ENCODE peak calls at places on chromosomes 16 and 17, in seven cellular contexts. One of them, this sample, is unnamed.
A peak's percentile ranks its signal among the peaks of the same experiment; 100 is the strongest.

GRCh38 chr17:82235775-82236141 is 6.9 kb downstream of the SLC16A3 start:
- DNase-seq in AG09319: no peak
- DNase-seq in mucosa of descending colon: peak; percentile 11
- DNase-seq in pancreas: peak; percentile 46
- DNase-seq in HCT116: no peak
- DNase-seq in CD8-positive, alpha-beta T cell: no peak
- DNase-seq in hepatocyte: peak; percentile 63
- DNase-seq in this sample: no peak

GRCh38 chr16:56362057-56362655 is 63.2 kb downstream of the AMFR start:
- DNase-seq in AG09319: no peak
- DNase-seq in mucosa of descending colon: no peak
- DNase-seq in pancreas: no peak
- DNase-seq in HCT116: no peak
- DNase-seq in CD8-positive, alpha-beta T cell: no peak
- DNase-seq in hepatocyte: no peak
- DNase-seq in this sample: no peak

GRCh38 chr17:39828443-39828842 is 35.7 kb downstream of the IKZF3 start:
- DNase-seq in AG09319: no peak
- DNase-seq in mucosa of descending colon: no peak
- DNase-seq in pancreas: no peak
- DNase-seq in HCT116: no peak
- DNase-seq in CD8-positive, alpha-beta T cell: no peak
- DNase-seq in hepatocyte: peak; percentile 17
- DNase-seq in this sample: no peak

GRCh38 chr16:81457326-81458133 is 12.9 kb downstream of the CMIP start:
- DNase-seq in AG09319: peak; percentile 16
- DNase-seq in mucosa of descending colon: no peak
- DNase-seq in pancreas: no peak
- DNase-seq in HCT116: peak; percentile 16
- DNase-seq in CD8-positive, alpha-beta T cell: no peak
- DNase-seq in hepatocyte: peak; percentile 75
- DNase-seq in this sample: peak; percentile 75

GRCh38 chr17:1299729-1300579 is 20.5 kb downstream of the TRARG1 start:
- DNase-seq in AG09319: no peak
- DNase-seq in mucosa of descending colon: no peak
- DNase-seq in pancreas: no peak
- DNase-seq in HCT116: no peak
- DNase-seq in CD8-positive, alpha-beta T cell: no peak
- DNase-seq in hepatocyte: no peak
- DNase-seq in this sample: no peak

GRCh38 chr17:69743091-69743490 is 328.6 kb downstream of the MAP2K6 start:
- DNase-seq in AG09319: no peak
- DNase-seq in mucosa of descending colon: no peak
- DNase-seq in pancreas: no peak
- DNase-seq in HCT116: no peak
- DNase-seq in CD8-positive, alpha-beta T cell: no peak
- DNase-seq in hepatocyte: no peak
- DNase-seq in this sample: no peak

GRCh38 chr16:54927125-54928015 is 3.3 kb upstream of the IRX5 start:
- DNase-seq in AG09319: no peak
- DNase-seq in mucosa of descending colon: no peak
- DNase-seq in pancreas: no peak
- DNase-seq in HCT116: no peak
- DNase-seq in CD8-positive, alpha-beta T cell: no peak
- DNase-seq in hepatocyte: no peak
- DNase-seq in this sample: no peak

GRCh38 chr16:87437911-87438610 is 45.9 kb downstream of the MAP1LC3B start:
- DNase-seq in AG09319: no peak
- DNase-seq in mucosa of descending colon: no peak
- DNase-seq in pancreas: no peak
- DNase-seq in HCT116: no peak
- DNase-seq in CD8-positive, alpha-beta T cell: no peak
- DNase-seq in hepatocyte: no peak
- DNase-seq in this sample: no peak

GRCh38 chr17:62718420-62718819 is 89.7 kb downstream of the MARCHF10 start:
- DNase-seq in AG09319: no peak
- DNase-seq in mucosa of descending colon: no peak
- DNase-seq in pancreas: no peak
- DNase-seq in HCT116: no peak
- DNase-seq in CD8-positive, alpha-beta T cell: no peak
- DNase-seq in hepatocyte: peak; percentile 46
- DNase-seq in this sample: no peak

GRCh38 chr16:1082952-1083675 is 10.6 kb downstream of the SSTR5 start:
- DNase-seq in AG09319: no peak
- DNase-seq in mucosa of descending colon: no peak
- DNase-seq in pancreas: no peak
- DNase-seq in HCT116: no peak
- DNase-seq in CD8-positive, alpha-beta T cell: no peak
- DNase-seq in hepatocyte: no peak
- DNase-seq in this sample: no peak

GRCh38 chr16:86891121-86891520 is 312.8 kb downstream of the FOXL1 start:
- DNase-seq in AG09319: no peak
- DNase-seq in mucosa of descending colon: no peak
- DNase-seq in pancreas: no peak
- DNase-seq in HCT116: no peak
- DNase-seq in CD8-positive, alpha-beta T cell: no peak
- DNase-seq in hepatocyte: no peak
- DNase-seq in this sample: no peak

GRCh38 chr17:34644941-34645550 is 65.7 kb downstream of the TMEM132E start:
- DNase-seq in AG09319: no peak
- DNase-seq in mucosa of descending colon: no peak
- DNase-seq in pancreas: no peak
- DNase-seq in HCT116: no peak
- DNase-seq in CD8-positive, alpha-beta T cell: no peak
- DNase-seq in hepatocyte: no peak
- DNase-seq in this sample: no peak

GRCh38 chr17:29379084-29379811 is 10.9 kb upstream of the TAOK1 start:
- DNase-seq in AG09319: no peak
- DNase-seq in mucosa of descending colon: peak; percentile 59
- DNase-seq in pancreas: no peak
- DNase-seq in HCT116: no peak
- DNase-seq in CD8-positive, alpha-beta T cell: no peak
- DNase-seq in hepatocyte: no peak
- DNase-seq in this sample: no peak

GRCh38 chr17:77285594-77286390 is 145.0 kb downstream of the SEC14L1 start:
- DNase-seq in AG09319: no peak
- DNase-seq in mucosa of descending colon: peak; percentile 72
- DNase-seq in pancreas: peak; percentile 58
- DNase-seq in HCT116: no peak
- DNase-seq in CD8-positive, alpha-beta T cell: no peak
- DNase-seq in hepatocyte: peak; percentile 75
- DNase-seq in this sample: peak; percentile 72

GRCh38 chr16:30421010-30421409 is 8.8 kb downstream of the DCTPP1 start:
- DNase-seq in AG09319: no peak
- DNase-seq in mucosa of descending colon: no peak
- DNase-seq in pancreas: no peak
- DNase-seq in HCT116: no peak
- DNase-seq in CD8-positive, alpha-beta T cell: no peak
- DNase-seq in hepatocyte: no peak
- DNase-seq in this sample: no peak

GRCh38 chr16:57562066-57562465 is 19.6 kb downstream of the ADGRG5 start:
- DNase-seq in AG09319: no peak
- DNase-seq in mucosa of descending colon: no peak
- DNase-seq in pancreas: no peak
- DNase-seq in HCT116: no peak
- DNase-seq in CD8-positive, alpha-beta T cell: no peak
- DNase-seq in hepatocyte: no peak
- DNase-seq in this sample: no peak

GRCh38 chr16:51881731-51882130 is 665.2 kb downstream of the TOX3 start:
- DNase-seq in AG09319: no peak
- DNase-seq in mucosa of descending colon: no peak
- DNase-seq in pancreas: no peak
- DNase-seq in HCT116: no peak
- DNase-seq in CD8-positive, alpha-beta T cell: no peak
- DNase-seq in hepatocyte: no peak
- DNase-seq in this sample: no peak

GRCh38 chr17:64155751-64156544 is 26.0 kb upstream of the ERN1 start:
- DNase-seq in AG09319: no peak
- DNase-seq in mucosa of descending colon: peak; percentile 32
- DNase-seq in pancreas: peak; percentile 57
- DNase-seq in HCT116: no peak
- DNase-seq in CD8-positive, alpha-beta T cell: no peak
- DNase-seq in hepatocyte: no peak
- DNase-seq in this sample: no peak

GRCh38 chr16:25690563-25691143 is 1.1 kb upstream of the HS3ST4 start:
- DNase-seq in AG09319: no peak
- DNase-seq in mucosa of descending colon: no peak
- DNase-seq in pancreas: no peak
- DNase-seq in HCT116: no peak
- DNase-seq in CD8-positive, alpha-beta T cell: no peak
- DNase-seq in hepatocyte: no peak
- DNase-seq in this sample: no peak
- TF ChIP-seq CTCF in AG09319: no peak
- TF ChIP-seq CTCF in mucosa of descending colon: no peak
- TF ChIP-seq CTCF in pancreas: no peak
- TF ChIP-seq CTCF in HCT116: no peak
- TF ChIP-seq CTCF in CD8-positive, alpha-beta T cell: no peak
- TF ChIP-seq CTCF in hepatocyte: peak; percentile 10
- TF ChIP-seq CTCF in this sample: no peak

DNA sequence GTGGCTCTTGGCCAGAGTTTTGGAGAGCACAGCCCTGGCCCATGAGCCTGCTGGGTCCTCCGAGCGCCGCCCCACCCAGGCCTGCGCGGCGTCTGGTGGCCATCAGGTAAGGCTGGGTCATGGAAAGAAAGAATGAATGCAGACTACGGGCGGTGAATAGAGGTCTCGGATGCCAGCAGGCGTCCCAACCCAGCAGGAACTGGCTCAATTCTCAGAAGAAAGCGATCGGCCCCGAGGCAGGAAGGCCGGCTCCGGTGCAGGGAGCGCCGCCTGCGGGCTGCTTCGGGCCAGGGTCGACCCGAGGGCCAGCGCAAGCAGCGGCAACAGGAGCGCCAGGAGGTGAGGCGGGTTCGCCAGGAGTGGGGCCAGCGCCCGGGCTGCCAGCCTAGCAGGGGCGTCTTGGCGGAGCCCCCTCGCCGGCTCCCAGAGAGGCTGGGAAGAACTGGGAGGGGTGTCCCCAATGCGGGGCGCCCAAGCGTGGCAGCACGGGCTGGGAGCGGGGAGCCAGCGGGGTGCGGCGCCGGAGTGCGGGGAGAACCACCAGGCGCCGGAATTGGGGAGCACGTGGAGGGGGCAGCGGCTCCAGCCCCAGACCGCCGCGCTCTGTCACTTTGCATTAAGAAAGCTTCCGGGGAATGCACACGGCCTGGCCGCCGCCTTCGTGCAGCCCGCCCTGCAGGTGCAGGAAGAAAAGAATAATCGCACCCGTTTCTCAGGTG is 7.1 kb upstream of the TMC5 start:
- DNase-seq in AG09319: no peak
- DNase-seq in mucosa of descending colon: peak; percentile 72
- DNase-seq in pancreas: peak; percentile 48
- DNase-seq in HCT116: no peak
- DNase-seq in CD8-positive, alpha-beta T cell: no peak
- DNase-seq in hepatocyte: peak; percentile 63
- DNase-seq in this sample: peak; percentile 62
- TF ChIP-seq CTCF in AG09319: no peak
- TF ChIP-seq CTCF in mucosa of descending colon: no peak
- TF ChIP-seq CTCF in pancreas: no peak
- TF ChIP-seq CTCF in HCT116: peak; percentile 40
- TF ChIP-seq CTCF in CD8-positive, alpha-beta T cell: no peak
- TF ChIP-seq CTCF in hepatocyte: peak; percentile 39
- TF ChIP-seq CTCF in this sample: peak; percentile 56

DNA sequence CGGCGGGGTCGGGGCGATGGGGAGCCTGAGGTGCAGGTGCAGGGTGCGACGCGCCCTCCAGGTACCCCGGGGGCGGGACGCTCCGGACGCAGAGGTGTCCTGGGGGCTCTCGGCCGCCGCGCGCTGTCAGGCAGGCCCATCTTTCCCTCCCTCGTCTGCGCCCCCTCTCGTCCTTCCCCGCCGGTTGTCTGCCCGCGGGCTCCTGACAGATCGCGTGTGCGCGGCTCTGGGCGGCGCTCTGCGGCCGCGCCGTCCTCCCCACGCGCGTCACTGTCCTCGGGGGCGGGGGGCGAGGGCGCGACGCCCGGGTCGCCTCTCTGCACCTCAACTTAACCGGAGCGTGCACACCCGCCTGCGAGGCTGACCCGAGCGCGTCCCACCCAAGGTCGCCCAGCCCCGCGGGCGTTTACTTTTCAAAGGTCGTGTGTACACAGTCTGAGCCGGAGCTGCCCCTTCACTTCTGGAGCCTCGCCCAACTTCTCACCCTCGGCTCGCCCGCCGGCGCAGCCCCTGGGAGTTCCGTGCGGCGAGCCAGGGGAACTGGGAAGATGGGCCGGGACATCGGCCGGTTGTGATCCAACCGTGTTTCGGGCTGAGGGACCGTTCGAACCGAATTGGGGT is 512 bp downstream of the AKAP1 start:
- DNase-seq in AG09319: no peak
- DNase-seq in mucosa of descending colon: peak; percentile 91
- DNase-seq in pancreas: peak; percentile 71
- DNase-seq in HCT116: no peak
- DNase-seq in CD8-positive, alpha-beta T cell: peak; percentile 27
- DNase-seq in hepatocyte: peak; percentile 86
- DNase-seq in this sample: peak; percentile 72
- TF ChIP-seq CTCF in AG09319: peak; percentile 8
- TF ChIP-seq CTCF in mucosa of descending colon: no peak
- TF ChIP-seq CTCF in pancreas: no peak
- TF ChIP-seq CTCF in HCT116: no peak
- TF ChIP-seq CTCF in CD8-positive, alpha-beta T cell: peak; percentile 30
- TF ChIP-seq CTCF in hepatocyte: peak; percentile 34
- TF ChIP-seq CTCF in this sample: peak; percentile 27

GRCh38 chr17:80474231-80474932 is 2.0 kb downstream of the NPTX1 start:
- DNase-seq in AG09319: no peak
- DNase-seq in mucosa of descending colon: no peak
- DNase-seq in pancreas: no peak
- DNase-seq in HCT116: peak; percentile 58
- DNase-seq in CD8-positive, alpha-beta T cell: no peak
- DNase-seq in hepatocyte: peak; percentile 46
- DNase-seq in this sample: peak; percentile 78
- TF ChIP-seq CTCF in AG09319: peak; percentile 12
- TF ChIP-seq CTCF in mucosa of descending colon: no peak
- TF ChIP-seq CTCF in pancreas: no peak
- TF ChIP-seq CTCF in HCT116: peak; percentile 43
- TF ChIP-seq CTCF in CD8-positive, alpha-beta T cell: no peak
- TF ChIP-seq CTCF in hepatocyte: peak; percentile 37
- TF ChIP-seq CTCF in this sample: peak; percentile 48

DNA sequence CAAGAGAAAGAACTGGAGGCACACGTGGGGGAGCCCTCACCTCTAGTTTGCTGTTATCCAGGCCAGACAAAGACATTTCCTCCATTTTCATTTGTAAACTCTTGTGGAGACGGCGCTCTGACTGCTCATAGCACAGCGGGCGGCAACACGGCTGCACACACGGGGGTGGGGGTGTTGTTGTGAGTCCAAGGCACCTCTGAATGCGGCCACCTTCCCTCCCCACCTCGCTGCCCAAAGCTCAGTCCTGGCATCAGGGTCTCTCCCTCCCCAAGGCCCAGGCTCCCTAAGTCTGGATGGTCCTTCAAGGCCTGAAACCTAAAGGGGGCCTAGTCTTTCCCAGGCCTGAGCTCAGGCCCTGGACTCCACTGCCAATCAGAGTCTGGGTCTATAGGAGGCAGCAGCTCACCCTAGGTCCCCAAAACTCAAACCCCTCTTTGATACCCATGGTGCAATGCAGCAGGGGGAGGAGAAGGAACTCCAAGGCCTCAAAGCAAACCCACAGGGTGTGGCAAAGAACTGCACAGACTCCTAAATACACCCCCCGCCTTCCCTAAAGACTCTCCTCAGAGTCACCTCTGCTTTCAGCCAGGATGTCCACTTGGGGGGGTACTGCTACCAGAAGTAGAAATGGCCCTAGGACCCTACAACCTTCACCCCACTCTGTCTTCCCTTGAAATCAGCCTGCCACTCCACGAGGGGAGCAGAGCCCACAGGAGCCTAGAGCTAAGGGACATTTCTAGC is 1.5 kb downstream of the ATXN7L3 start:
- DNase-seq in AG09319: no peak
- DNase-seq in mucosa of descending colon: peak; percentile 67
- DNase-seq in pancreas: peak; percentile 37
- DNase-seq in HCT116: peak; percentile 57
- DNase-seq in CD8-positive, alpha-beta T cell: no peak
- DNase-seq in hepatocyte: peak; percentile 58
- DNase-seq in this sample: peak; percentile 77
- TF ChIP-seq CTCF in AG09319: peak; percentile 21
- TF ChIP-seq CTCF in mucosa of descending colon: no peak
- TF ChIP-seq CTCF in pancreas: no peak
- TF ChIP-seq CTCF in HCT116: peak; percentile 26
- TF ChIP-seq CTCF in CD8-positive, alpha-beta T cell: no peak
- TF ChIP-seq CTCF in hepatocyte: peak; percentile 8
- TF ChIP-seq CTCF in this sample: no peak

This sample was measured in A549.